ENCODE peak calls at places on chromosomes 16 and 17, in eight cellular contexts. G is stomach; X is naive thymus-derived CD4-positive, alpha-beta T cell; Q is uterus; T is BJ; B is endodermal cell; Z is brain microvascular endothelial cell; P is spleen. A is an unnamed sample. For H3K36me3, the result is how much of the 10 kb centered on the place peaks cover.

GRCh38 chr16:79593074-79593531 is 7.4 kb downstream of the MAF start:
- DNase-seq in Q (no peak), Z (no peak), B (no peak), X (no peak), P (no peak), G (no peak), T (no peak), A (peak)

GRCh38 chr16:2047330-2048115 is at the start of the genes NTHL1 and TSC2:
- DNase-seq in X (peak), Q (peak), Z (peak), G (peak), T (peak), P (peak), B (peak), A (peak)

GRCh38 chr16:57025941-57026777 is 36.8 kb downstream of the NLRC5 start:
- DNase-seq in P (peak), T (no peak), X (no peak), B (no peak), G (no peak), Z (no peak), Q (no peak), A (no peak)

GRCh38 chr16:10594312-10594950 is 14.0 kb upstream of the EMP2 start:
- DNase-seq in B (no peak), X (no peak), Z (no peak), T (no peak), Q (no peak), P (no peak), G (peak), A (no peak)

GRCh38 chr16:14198603-14199002 is 127.5 kb downstream of the MRTFB start:
- DNase-seq in B (no peak), G (no peak), P (no peak), T (no peak), Z (no peak), Q (no peak), X (no peak), A (no peak)

GRCh38 chr16:49592507-49593422 is 219.2 kb downstream of the C16orf78 start:
- DNase-seq in T (no peak), G (peak), Q (no peak), Z (no peak), P (peak), X (peak), B (peak), A (no peak)

GRCh38 chr16:12503201-12503600 is 300.5 kb downstream of the CPPED1 start:
- DNase-seq in B (no peak), Q (no peak), T (no peak), X (no peak), P (no peak), Z (no peak), G (no peak), A (no peak)

GRCh38 chr17:79987187-79987889 is 48.3 kb downstream of the TBC1D16 start:
- DNase-seq in G (no peak), Z (no peak), X (no peak), Q (no peak), P (peak), B (no peak), T (no peak), A (no peak)

GRCh38 chr16:3963203-3963602 is 82.7 kb upstream of the CREBBP start:
- DNase-seq in T (no peak), X (peak), Z (no peak), Q (no peak), G (no peak), P (no peak), B (peak), A (no peak)

GRCh38 chr16:1308036-1308976 is 1.1 kb upstream of the UBE2I start:
- DNase-seq in P (no peak), Q (peak), Z (no peak), T (no peak), X (no peak), G (no peak), B (no peak), A (no peak)

GRCh38 chr17:5584971-5585794 is 874 bp upstream of the NLRP1 start:
- DNase-seq in X (no peak), G (no peak), Z (no peak), B (no peak), P (no peak), Q (no peak), T (peak), A (no peak)

GRCh38 chr17:38498353-38498752 is 70.1 kb downstream of the ARHGAP23 start:
- DNase-seq in B (peak), T (no peak), Q (no peak), X (no peak), Z (no peak), G (no peak), P (no peak), A (no peak)
- H3K36me3 ChIP-seq in B (under half), T (under half), Q (under half), X (under half), Z (half or more), G (half or more), P (under half), A (under half)

GRCh38 chr17:679491-679890 is 35.1 kb downstream of the VPS53 start:
- DNase-seq in Q (no peak), Z (no peak), X (no peak), G (no peak), B (no peak), T (no peak), P (no peak), A (no peak)

GRCh38 chr17:681738-682137 is 32.9 kb downstream of the VPS53 start:
- DNase-seq in T (peak), X (no peak), B (no peak), Q (no peak), Z (peak), G (no peak), P (no peak), A (no peak)

GRCh38 chr17:682150-682549 is 32.5 kb downstream of the VPS53 start:
- DNase-seq in Q (no peak), P (no peak), Z (no peak), T (no peak), G (no peak), B (no peak), X (peak), A (no peak)

GRCh38 chr17:683040-683439 is 31.6 kb downstream of the VPS53 start:
- DNase-seq in Z (no peak), X (no peak), G (no peak), T (no peak), Q (no peak), P (no peak), B (no peak), A (no peak)

GRCh38 chr17:680554-680953 is 34.1 kb downstream of the VPS53 start:
- DNase-seq in G (no peak), T (no peak), Q (no peak), Z (no peak), P (no peak), B (no peak), X (no peak), A (no peak)
- H3K4me3 ChIP-seq in G (no peak), T (no peak), Q (no peak), Z (no peak), P (no peak), B (no peak), X (no peak), A (no peak)

GRCh38 chr17:78360371-78361226 is 722 bp upstream of the SOCS3 start:
- DNase-seq in X (peak), Z (peak), Q (peak), P (peak), T (no peak), B (peak), G (peak), A (peak)

GRCh38 chr17:78359936-78360370 is at the start of gene SOCS3:
- DNase-seq in X (peak), Q (peak), Z (peak), T (no peak), P (peak), G (peak), B (peak), A (peak)

GRCh38 chr17:78362671-78363070 is 2.8 kb upstream of the SOCS3 start:
- DNase-seq in X (no peak), Q (no peak), B (peak), G (no peak), Z (no peak), P (no peak), T (no peak), A (no peak)

GRCh38 chr17:78362232-78362631 is 2.4 kb upstream of the SOCS3 start:
- DNase-seq in P (no peak), T (no peak), G (no peak), Z (no peak), Q (no peak), B (no peak), X (no peak), A (no peak)

GRCh38 chr17:78361227-78361683 is 1.4 kb upstream of the SOCS3 start:
- DNase-seq in P (no peak), T (no peak), Q (no peak), X (no peak), Z (no peak), B (no peak), G (no peak), A (no peak)
- H3K36me3 ChIP-seq in P (under half), T (under half), Q (under half), X (under half), Z (under half), B (under half), G (under half), A (under half)

GRCh38 chr17:58411408-58411894 is 5.9 kb downstream of the RNF43 start:
- DNase-seq in Q (no peak), T (no peak), Z (no peak), X (no peak), G (no peak), P (no peak), B (no peak), A (no peak)
- H3K4me3 ChIP-seq in Q (no peak), T (no peak), Z (no peak), X (no peak), G (no peak), P (no peak), B (no peak), A (no peak)

GRCh38 chr17:81609541-81610353 is 27.2 kb downstream of the NPLOC4 start:
- DNase-seq in P (no peak), G (no peak), Z (no peak), X (no peak), B (peak), Q (no peak), T (no peak), A (no peak)

GRCh38 chr17:81616877-81617276 is 20.0 kb downstream of the NPLOC4 start:
- DNase-seq in Z (no peak), P (no peak), Q (no peak), X (no peak), T (no peak), G (no peak), B (no peak), A (no peak)

GRCh38 chr17:81612172-81612571 is 24.7 kb downstream of the NPLOC4 start:
- DNase-seq in P (no peak), B (no peak), X (no peak), Q (no peak), Z (no peak), T (no peak), G (no peak), A (no peak)

DNA sequence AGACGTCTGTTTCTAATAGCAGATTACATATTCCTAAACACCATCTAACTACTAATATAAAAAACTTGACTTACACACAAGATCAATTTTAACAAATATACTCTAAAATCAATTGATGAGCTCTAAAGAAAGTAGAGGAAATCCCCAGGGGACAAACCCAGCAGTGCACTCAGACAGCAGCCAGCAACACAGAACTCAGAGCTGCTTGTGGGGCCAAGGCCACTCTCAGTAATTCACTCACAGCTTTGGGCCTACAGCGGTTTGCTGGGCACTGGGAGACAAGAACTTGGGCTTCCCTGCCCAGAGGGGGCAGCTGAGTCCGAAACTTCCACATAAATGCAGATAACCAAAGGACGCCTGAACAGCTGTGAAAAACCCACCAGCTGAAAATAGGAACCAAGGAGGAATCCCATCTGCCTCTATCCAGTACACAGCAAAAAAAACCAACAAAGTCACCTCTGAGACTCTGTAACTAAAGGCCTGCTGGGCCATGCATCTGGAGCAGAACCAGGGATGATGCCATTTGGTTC is 21.4 kb downstream of the NPLOC4 start:
- DNase-seq in X (no peak), P (no peak), B (no peak), G (no peak), Z (no peak), Q (no peak), T (no peak), A (no peak)
- H3K36me3 ChIP-seq in X (under half), P (half or more), B (half or more), G (half or more), Z (under half), Q (under half), T (under half), A (under half)

GRCh38 chr17:65477600-65477999 is 83.8 kb downstream of the AXIN2 start:
- DNase-seq in X (no peak), Z (no peak), P (no peak), G (no peak), B (no peak), Q (no peak), T (no peak), A (no peak)

GRCh38 chr17:65472602-65473001 is 88.8 kb downstream of the AXIN2 start:
- DNase-seq in T (peak), P (no peak), Z (no peak), G (no peak), B (no peak), Q (peak), X (no peak), A (peak)

GRCh38 chr17:65474658-65475057 is 86.8 kb downstream of the AXIN2 start:
- DNase-seq in T (no peak), B (no peak), G (no peak), Q (no peak), X (no peak), Z (no peak), P (no peak), A (peak)

GRCh38 chr17:65473985-65474384 is 87.5 kb downstream of the AXIN2 start:
- DNase-seq in P (no peak), X (no peak), G (no peak), Q (no peak), Z (no peak), B (no peak), T (no peak), A (no peak)

GRCh38 chr17:65473363-65473762 is 88.1 kb downstream of the AXIN2 start:
- DNase-seq in Q (no peak), G (no peak), X (no peak), T (no peak), B (no peak), Z (no peak), P (no peak), A (no peak)
- H3K4me3 ChIP-seq in Q (no peak), G (no peak), X (no peak), T (no peak), B (no peak), Z (no peak), P (no peak), A (no peak)

GRCh38 chr17:75019710-75020109 is 7.2 kb downstream of the MRPL58 start:
- DNase-seq in B (no peak), G (no peak), X (no peak), Q (no peak), T (no peak), Z (no peak), P (no peak), A (no peak)
- H3K36me3 ChIP-seq in B (under half), G (half or more), X (under half), Q (under half), T (under half), Z (under half), P (under half), A (under half)

DNA sequence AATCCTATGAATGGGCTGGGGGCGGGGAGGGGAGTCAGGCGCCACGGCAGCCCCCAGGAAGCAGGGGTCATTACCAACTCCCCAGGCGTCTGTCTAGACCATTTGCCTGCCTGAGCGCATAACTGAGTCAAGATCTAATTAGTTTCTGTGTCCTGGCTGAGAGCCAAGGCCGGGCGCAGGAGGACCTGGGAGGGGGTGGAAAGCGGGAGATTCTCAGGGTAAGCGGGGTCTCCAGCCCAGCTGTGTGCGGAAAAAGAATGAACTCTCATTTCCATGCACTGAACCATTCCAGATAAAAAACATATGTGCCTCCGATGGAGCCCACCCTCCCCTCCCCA is 151.5 kb downstream of the SDK2 start:
- DNase-seq in P (peak), T (no peak), G (no peak), Q (no peak), Z (no peak), B (peak), X (no peak), A (no peak)
- H3K4me3 ChIP-seq in P (no peak), T (no peak), G (no peak), Q (no peak), Z (no peak), B (no peak), X (no peak), A (no peak)